ENCODE peak calls at places on chromosome 5, in four cellular contexts. C, X, H and D are unnamed samples. For H3K27me3, the result is how much of the 10 kb centered on the place peaks cover.

GRCh38 chr5:106386287-106386686 is 1284.5 kb downstream of the EFNA5 start:
- DNase-seq in C (no peak), H (no peak), X (no peak), D (no peak)

GRCh38 chr5:140502834-140503233 is 44.6 kb upstream of the EIF4EBP3 start:
- DNase-seq in X (no peak), C (no peak), H (no peak), D (no peak)

GRCh38 chr5:171505473-171506043 is 86.1 kb downstream of the FGF18 start:
- DNase-seq in H (no peak), X (no peak), C (no peak), D (no peak)

GRCh38 chr5:170265527-170265926 is 32.0 kb downstream of the LCP2 start:
- DNase-seq in X (peak), C (no peak), H (no peak), D (no peak)

GRCh38 chr5:74241751-74242140 is 398.8 kb downstream of the ENC1 start:
- DNase-seq in X (no peak), C (no peak), H (no peak), D (no peak)

GRCh38 chr5:145449794-145450193 is 385.3 kb downstream of the PRELID2 start:
- DNase-seq in C (no peak), X (peak), H (no peak), D (no peak)

GRCh38 chr5:161312882-161313281 is 233.6 kb downstream of the GABRB2 start:
- DNase-seq in C (no peak), X (no peak), H (no peak), D (no peak)

GRCh38 chr5:179340465-179340864 is 4.8 kb downstream of the ADAMTS2 start:
- DNase-seq in X (no peak), C (no peak), H (no peak), D (no peak)

GRCh38 chr5:91111473-91112238 is 271.5 kb downstream of the ARRDC3 start:
- DNase-seq in H (no peak), X (no peak), C (no peak), D (no peak)

GRCh38 chr5:144368556-144368955 is 197.9 kb downstream of the KCTD16 start:
- DNase-seq in H (no peak), C (no peak), X (no peak), D (no peak)

GRCh38 chr5:149419532-149420485 is 40.7 kb upstream of the IL17B start:
- DNase-seq in H (no peak), C (no peak), X (no peak), D (no peak)

GRCh38 chr5:135551593-135552447 is 16.1 kb upstream of the NEUROG1 start:
- DNase-seq in H (peak), C (peak), X (peak), D (peak)

GRCh38 chr5:74483001-74483400 is 157.5 kb downstream of the ENC1 start:
- DNase-seq in C (no peak), X (no peak), H (no peak), D (no peak)

GRCh38 chr5:129379406-129379805 is 80.7 kb upstream of the ADAMTS19 start:
- DNase-seq in C (no peak), X (no peak), H (no peak), D (no peak)

GRCh38 chr5:162323471-162323870 is 255.9 kb downstream of the GABRG2 start:
- DNase-seq in X (no peak), H (no peak), C (no peak), D (no peak)

GRCh38 chr5:40052812-40053211 is 626.9 kb upstream of the PTGER4 start:
- DNase-seq in H (no peak), C (no peak), X (no peak), D (no peak)

GRCh38 chr5:96663608-96664007 is 1.4 kb downstream of the CAST start:
- DNase-seq in H (no peak), C (no peak), X (no peak), D (no peak)

GRCh38 chr5:138354926-138355378 is 2.5 kb downstream of the KDM3B start:
- DNase-seq in H (peak), X (no peak), C (no peak), D (peak)

GRCh38 chr5:93145767-93146166 is 435.3 kb downstream of the NR2F1-AS1 start:
- DNase-seq in H (no peak), C (no peak), X (no peak), D (no peak)

GRCh38 chr5:168654225-168654624 is 75.1 kb upstream of the PANK3 start:
- DNase-seq in H (no peak), X (no peak), C (no peak), D (no peak)

GRCh38 chr5:133870661-133871060 is 97.8 kb downstream of the C5orf15 start:
- DNase-seq in C (peak), H (no peak), X (no peak), D (no peak)

GRCh38 chr5:127029513-127030258 is 672 bp downstream of the MARCHF3 start:
- DNase-seq in C (no peak), X (no peak), H (peak), D (peak)

GRCh38 chr5:14580037-14581034 is 1.3 kb upstream of the OTULINL start:
- DNase-seq in X (no peak), C (no peak), H (no peak), D (no peak)

GRCh38 chr5:149485655-149486615 is 65.3 kb downstream of the CSNK1A1 start:
- DNase-seq in X (no peak), C (peak), H (peak), D (no peak)

GRCh38 chr5:80852331-80853245 is 107.6 kb upstream of the RASGRF2 start:
- DNase-seq in C (no peak), H (peak), X (no peak), D (no peak)

GRCh38 chr5:96772542-96772941 is 35.2 kb downstream of the ERAP1 start:
- DNase-seq in X (no peak), H (no peak), C (no peak), D (no peak)

GRCh38 chr5:71719092-71719964 is at the start of gene CARTPT:
- DNase-seq in H (no peak), X (no peak), C (no peak), D (no peak)

GRCh38 chr5:17192191-17192590 is 25.2 kb upstream of the BASP1 start:
- DNase-seq in X (no peak), H (no peak), C (no peak), D (no peak)

GRCh38 chr5:126402591-126402990 is 20.6 kb upstream of the GRAMD2B start:
- DNase-seq in H (no peak), C (no peak), X (no peak), D (no peak)

GRCh38 chr5:92613546-92613945 is 967.5 kb downstream of the NR2F1-AS1 start:
- DNase-seq in H (no peak), X (no peak), C (no peak), D (no peak)

GRCh38 chr5:92309336-92309991 is 926.3 kb upstream of the ARRDC3 start:
- DNase-seq in C (no peak), X (no peak), H (peak), D (no peak)

GRCh38 chr5:175867587-175868347 is 3.6 kb upstream of the CPLX2 start:
- DNase-seq in C (no peak), X (peak), H (peak), D (no peak)
- TF ChIP-seq CTCF in C (peak), X (peak), H (peak), D (no peak)

GRCh38 chr5:159099049-159099760 is 511 bp downstream of the EBF1 start:
- DNase-seq in C (no peak), X (no peak), H (no peak), D (peak)

GRCh38 chr5:159095882-159096554 is 3.7 kb downstream of the EBF1 start:
- DNase-seq in H (no peak), X (no peak), C (no peak), D (peak)

GRCh38 chr5:159096555-159097460 is 2.9 kb downstream of the EBF1 start:
- DNase-seq in C (no peak), H (no peak), X (no peak), D (peak)

GRCh38 chr5:159098285-159099048 is 1.2 kb downstream of the EBF1 start:
- DNase-seq in C (no peak), X (no peak), H (no peak), D (no peak)

GRCh38 chr5:159097461-159098284 is 2.0 kb downstream of the EBF1 start:
- DNase-seq in C (no peak), X (no peak), H (no peak), D (peak)
- H3K27me3 ChIP-seq in C (under half), X (half or more), H (under half), D (under half)

DNA sequence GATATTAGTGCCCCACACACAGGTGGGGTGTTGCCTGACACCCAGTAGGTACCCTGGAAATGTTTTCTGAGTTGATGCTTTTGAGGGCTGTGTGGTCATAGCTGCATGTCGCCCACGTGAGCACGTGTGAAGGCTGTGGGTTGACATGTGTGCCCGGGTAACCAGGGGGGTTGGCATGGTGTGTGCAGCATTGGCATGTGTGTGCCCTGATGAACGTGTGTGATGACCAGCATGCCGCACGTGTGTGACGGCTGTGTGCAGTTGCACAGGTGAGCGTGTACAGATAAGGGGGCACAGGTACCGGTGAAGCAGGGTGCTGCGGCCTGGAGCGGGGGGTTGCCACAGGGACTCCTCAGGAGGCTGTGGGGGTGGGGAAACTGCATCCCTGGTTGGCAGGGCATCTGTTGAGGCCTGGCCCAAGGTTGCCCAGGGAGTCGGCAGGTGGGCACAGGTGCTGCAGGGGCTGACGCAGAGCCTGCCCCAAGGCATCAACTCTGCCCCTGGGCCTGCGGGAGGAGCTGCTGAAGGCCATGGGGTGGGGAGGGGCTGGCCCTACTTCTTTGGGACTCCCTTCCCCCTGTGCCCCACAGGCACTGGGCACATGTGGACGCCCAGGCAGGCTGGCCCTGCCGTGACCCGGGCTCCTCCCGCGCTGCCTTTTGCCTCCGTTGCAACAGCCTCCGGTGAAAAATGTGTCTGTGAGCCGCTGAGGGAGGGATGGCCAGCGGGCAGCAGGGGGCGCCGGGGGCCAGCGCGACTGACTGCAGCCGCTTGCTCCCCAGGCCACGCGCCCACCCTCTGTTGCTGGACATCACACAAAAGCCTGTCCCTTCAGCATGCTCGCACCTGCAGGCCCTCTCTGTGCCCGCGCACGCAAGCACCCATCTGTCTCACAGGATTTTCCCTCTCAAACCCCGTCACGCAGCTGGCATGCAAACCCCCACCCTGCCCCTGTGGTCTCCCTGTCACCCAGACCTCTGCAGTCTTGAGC is 2.2 kb downstream of the UNC5A start:
- DNase-seq in H (peak), C (no peak), X (no peak), D (no peak)
- TF ChIP-seq CTCF in H (peak), C (peak), X (peak), D (peak)

DNA sequence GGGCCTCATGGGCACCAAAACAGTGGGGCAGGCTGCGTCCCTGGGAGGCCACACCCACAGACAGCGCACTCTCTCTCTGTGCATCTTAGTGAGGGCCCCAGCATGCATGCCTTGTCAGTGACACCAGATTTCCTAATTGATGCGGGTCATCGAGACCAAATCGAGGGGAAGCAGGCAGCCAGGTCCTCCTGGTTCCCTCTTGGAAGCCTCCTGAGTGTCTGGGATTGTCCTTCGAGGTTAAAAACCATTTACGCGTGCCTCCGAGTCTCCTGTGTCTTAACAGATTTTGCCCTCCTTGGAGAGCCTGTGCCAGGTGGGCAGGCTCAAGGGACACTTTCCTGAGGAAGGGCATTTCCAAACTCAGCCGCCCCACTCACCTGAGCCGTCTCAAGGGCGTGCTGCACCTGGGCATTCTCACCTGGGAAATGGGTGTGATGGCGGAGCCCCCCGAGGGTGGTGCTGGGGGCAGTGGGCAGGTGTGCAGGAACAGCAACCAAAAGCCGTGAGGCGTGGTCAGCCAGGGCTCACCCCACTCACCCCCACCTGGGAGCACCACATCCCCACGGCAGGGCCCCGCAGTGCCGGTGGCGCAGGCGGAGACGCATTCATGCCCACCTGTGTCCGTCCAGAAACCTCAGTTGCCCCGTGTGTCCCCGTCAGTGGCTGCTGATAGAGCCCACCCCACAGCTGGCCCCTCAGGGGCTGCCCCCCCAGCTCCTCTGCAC is 2.7 kb downstream of the SLC6A19 start:
- DNase-seq in C (no peak), X (no peak), H (no peak), D (no peak)
- H3K27me3 ChIP-seq in C (under half), X (under half), H (half or more), D (under half)

DNA sequence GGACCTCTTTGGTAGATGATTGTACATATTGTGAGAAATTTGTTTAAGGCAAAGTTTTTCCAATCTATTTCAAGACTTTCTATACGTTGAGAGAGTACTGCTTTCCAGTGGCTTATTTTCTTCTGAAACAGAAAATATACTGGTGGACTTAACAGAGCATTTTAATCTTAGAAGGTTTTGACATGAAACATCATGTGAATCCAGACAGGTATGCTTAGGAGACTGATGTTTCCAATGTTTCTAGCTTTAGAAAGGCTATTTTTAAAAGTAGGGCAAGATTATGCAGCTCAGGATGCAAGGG is 71.0 kb downstream of the PIK3R1 start:
- DNase-seq in X (no peak), C (no peak), H (no peak), D (no peak)
- TF ChIP-seq CTCF in X (no peak), C (no peak), H (no peak), D (no peak)

GRCh38 chr5:11139471-11139870 is 378.4 kb upstream of the DAP start:
- DNase-seq in H (no peak), X (no peak), C (no peak), D (no peak)
- H3K27me3 ChIP-seq in H (under half), X (under half), C (under half), D (under half)

GRCh38 chr5:78509884-78510769 is 138.4 kb downstream of the LHFPL2 start:
- DNase-seq in H (no peak), X (no peak), C (no peak), D (peak)
- TF ChIP-seq CTCF in H (no peak), X (no peak), C (peak), D (no peak)

GRCh38 chr5:181198106-181198685 is 6.8 kb downstream of the TRIM7 start:
- DNase-seq in C (no peak), H (no peak), X (no peak), D (no peak)

GRCh38 chr5:181197326-181197951 is 7.6 kb downstream of the TRIM7 start:
- DNase-seq in C (no peak), H (no peak), X (no peak), D (no peak)

GRCh38 chr5:181198905-181199519 is 6.0 kb downstream of the TRIM7 start:
- DNase-seq in C (no peak), X (no peak), H (no peak), D (peak)

GRCh38 chr5:181200816-181201215 is 4.2 kb downstream of the TRIM7 start:
- DNase-seq in H (no peak), C (no peak), X (no peak), D (no peak)

GRCh38 chr5:181199881-181200282 is 5.1 kb downstream of the TRIM7 start:
- DNase-seq in C (no peak), H (no peak), X (no peak), D (no peak)
- H3K27me3 ChIP-seq in C (under half), H (half or more), X (under half), D (under half)

GRCh38 chr5:160272041-160272663 is 40.2 kb downstream of the CCNJL start:
- DNase-seq in H (no peak), X (no peak), C (no peak), D (no peak)
- TF ChIP-seq CTCF in H (no peak), X (no peak), C (no peak), D (no peak)